ENCODE peak calls at places on chromosome 21, in four cellular contexts. I is IMR-90, E is PC-3, M is sigmoid colon. H is an unnamed sample.
A peak's percentile ranks its signal among the peaks of the same experiment; 100 is the strongest.

GRCh38 chr21:36663033-36663855 is 35.7 kb upstream of the SIM2 start:
- DNase-seq in I (peak; percentile 33), E (peak; percentile 48), M (no peak), H (no peak)

GRCh38 chr21:26846036-26846931 is 1.1 kb upstream of the ADAMTS1 start:
- DNase-seq in I (peak; percentile 82), E (peak; percentile 69), M (peak; percentile 94), H (peak; percentile 71)

GRCh38 chr21:25963186-25963585 is 207.4 kb downstream of the APP start:
- DNase-seq in I (peak; percentile 34), E (peak; percentile 85), M (no peak), H (peak; percentile 33)

GRCh38 chr21:36747114-36747814 is 48.3 kb downstream of the SIM2 start:
- DNase-seq in I (no peak), E (no peak), M (no peak), H (no peak)

GRCh38 chr21:41207401-41208388 is 39.7 kb downstream of the BACE2 start:
- DNase-seq in I (peak; percentile 86), E (no peak), M (peak; percentile 89), H (peak; percentile 45)

GRCh38 chr21:25573409-25574206 is 33.7 kb downstream of the MRPL39 start:
- DNase-seq in I (peak; percentile 99), E (peak; percentile 97), M (no peak), H (no peak)

GRCh38 chr21:17554619-17555472 is 42.0 kb downstream of the CXADR start:
- DNase-seq in I (peak; percentile 10), E (peak; percentile 20), M (no peak), H (no peak)

GRCh38 chr21:25313891-25314646 is 293.2 kb downstream of the MRPL39 start:
- DNase-seq in I (peak; percentile 67), E (peak; percentile 63), M (no peak), H (no peak)

GRCh38 chr21:19507682-19508260 is 1104.2 kb upstream of the TMPRSS15 start:
- DNase-seq in I (no peak), E (peak; percentile 28), M (no peak), H (no peak)

DNA sequence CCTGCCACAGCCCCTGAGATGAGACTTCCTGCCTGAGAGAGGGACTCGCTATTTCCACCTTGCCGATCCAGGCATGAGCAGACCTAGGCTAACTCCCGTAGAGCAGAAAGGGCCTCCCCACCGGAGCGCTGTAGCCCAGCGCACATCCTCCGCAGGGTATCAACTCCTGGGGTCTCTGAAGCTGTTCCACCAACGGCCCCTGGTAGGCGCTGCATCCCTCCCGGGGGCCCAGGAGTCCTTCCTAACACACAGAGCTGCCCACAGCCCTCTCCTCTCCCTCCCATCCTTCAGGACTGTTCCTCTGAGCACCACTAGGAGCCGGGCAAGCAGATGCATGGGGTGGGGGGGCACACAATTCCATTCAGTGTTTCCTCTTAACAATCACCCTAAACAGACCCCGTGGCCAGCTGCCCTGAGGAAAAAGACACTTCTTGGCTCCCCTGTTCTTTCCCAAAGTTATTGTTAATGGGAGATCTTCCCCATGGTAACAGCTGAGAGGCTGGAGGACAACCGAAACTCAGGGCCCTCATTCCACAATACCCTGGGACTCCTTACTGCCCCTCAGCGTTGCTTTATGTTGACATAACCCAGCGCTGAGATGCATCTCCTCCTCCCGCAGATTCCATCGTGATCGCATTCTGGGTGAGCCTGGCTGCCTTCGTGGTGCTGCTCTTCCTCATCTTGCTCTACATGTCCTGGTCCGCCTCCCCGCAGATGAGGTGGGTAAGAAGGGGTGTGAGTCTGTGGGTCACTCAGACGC is 7.5 kb downstream of the MRAP start:
- DNase-seq in I (no peak), E (no peak), M (no peak), H (no peak)
- TF ChIP-seq CTCF in I (peak; percentile 12), E (peak; percentile 33), M (peak; percentile 32), H (no peak)

DNA sequence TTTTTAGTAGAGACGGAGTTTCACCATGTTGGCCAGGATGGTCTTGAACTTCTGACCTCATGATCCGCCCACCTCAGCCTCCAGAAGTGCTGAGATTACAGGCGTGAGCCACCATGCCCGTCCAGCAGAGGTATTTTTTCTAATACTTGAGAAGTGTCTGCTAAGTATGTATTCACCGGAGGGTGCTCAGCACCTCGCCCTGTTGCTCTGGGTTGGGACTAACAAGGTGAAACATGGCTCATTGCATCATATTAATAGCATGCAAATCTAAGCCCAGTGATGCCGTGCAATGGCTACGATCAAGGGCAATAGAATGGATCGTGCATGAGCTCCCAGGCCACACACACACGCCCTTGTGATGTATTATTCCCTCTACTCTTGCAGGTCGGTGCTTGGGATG is 68.7 kb downstream of the PDE9A start:
- DNase-seq in I (no peak), E (no peak), M (no peak), H (no peak)
- H3K27ac ChIP-seq in I (no peak overlapping the region), E (no peak overlapping the region), M (peak overlapping the region; percentile 75), H (peak overlapping the region; percentile 49)

DNA sequence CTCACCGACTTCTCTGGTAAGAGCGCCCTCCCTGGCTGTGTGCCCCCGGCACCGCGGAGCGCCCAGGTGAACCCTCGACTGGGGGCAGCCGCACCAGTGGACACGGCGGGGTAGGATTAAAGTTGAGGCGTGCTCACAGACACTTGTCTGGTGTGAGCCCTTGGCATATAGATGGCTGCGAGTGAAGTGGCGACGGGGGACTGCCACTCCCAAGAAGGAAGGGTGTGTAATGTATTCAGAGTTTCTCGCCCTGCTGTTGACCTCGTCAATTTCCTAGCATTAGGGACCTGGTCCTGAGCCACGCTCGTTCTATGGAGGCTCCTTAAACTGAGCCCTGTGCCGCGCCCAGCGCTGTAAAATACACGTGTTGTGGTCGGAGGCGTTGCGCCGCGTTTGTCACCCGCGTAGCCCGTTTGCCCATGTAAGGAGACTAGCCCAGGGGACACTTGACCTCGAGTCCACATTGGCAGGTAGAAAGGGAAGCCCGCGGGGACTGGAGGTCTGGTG is 545 bp downstream of the EVA1C start:
- DNase-seq in I (no peak), E (peak; percentile 65), M (peak; percentile 81), H (peak; percentile 65)
- TF ChIP-seq CTCF in I (no peak), E (peak; percentile 43), M (no peak), H (no peak)

GRCh38 chr21:45735259-45736000 is 91.9 kb downstream of the PCBP3 start:
- DNase-seq in I (no peak), E (no peak), M (no peak), H (no peak)
- H3K27ac ChIP-seq in I (no peak overlapping the region), E (no peak overlapping the region), M (no peak overlapping the region), H (no peak overlapping the region)

GRCh38 chr21:15132781-15133180 is 68.0 kb upstream of the NRIP1 start:
- DNase-seq in I (no peak), E (no peak), M (no peak), H (no peak)

GRCh38 chr21:15138475-15138874 is 73.7 kb upstream of the NRIP1 start:
- DNase-seq in I (no peak), E (no peak), M (no peak), H (no peak)

GRCh38 chr21:15135867-15136629 is 71.2 kb upstream of the NRIP1 start:
- DNase-seq in I (no peak), E (peak; percentile 16), M (no peak), H (no peak)

GRCh38 chr21:15130751-15131150 is 66.0 kb upstream of the NRIP1 start:
- DNase-seq in I (no peak), E (peak; percentile 21), M (no peak), H (no peak)

DNA sequence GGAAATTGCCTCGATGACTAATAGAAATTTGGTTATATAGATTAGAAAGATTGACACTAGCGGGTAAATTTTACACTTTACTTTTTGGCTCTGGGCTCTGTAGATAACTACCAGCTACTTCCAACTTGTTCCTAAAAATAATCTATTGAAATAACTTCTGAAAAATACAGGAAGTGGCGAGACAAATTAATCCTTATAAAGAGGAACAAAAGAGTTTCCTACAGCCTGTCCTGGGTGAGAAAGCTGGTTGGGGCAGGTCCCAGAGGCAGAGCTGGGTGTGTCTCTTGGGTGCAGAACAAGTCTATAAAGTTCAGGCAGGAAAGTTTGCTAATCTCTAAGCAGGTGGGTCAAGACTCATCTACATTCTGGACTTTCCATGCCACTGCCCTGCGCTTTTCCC is 69.9 kb upstream of the NRIP1 start:
- DNase-seq in I (no peak), E (no peak), M (no peak), H (no peak)
- TF ChIP-seq CTCF in I (no peak), E (no peak), M (no peak), H (no peak)

GRCh38 chr21:38181101-38181500 is 75.7 kb upstream of the KCNJ15 start:
- DNase-seq in I (no peak), E (no peak), M (no peak), H (no peak)
- H3K27ac ChIP-seq in I (no peak overlapping the region), E (no peak overlapping the region), M (no peak overlapping the region), H (no peak overlapping the region)

GRCh38 chr21:44804762-44805161 is 3.1 kb upstream of the UBE2G2 start:
- DNase-seq in I (no peak), E (no peak), M (no peak), H (no peak)

GRCh38 chr21:44803651-44804050 is 2.0 kb upstream of the UBE2G2 start:
- DNase-seq in I (no peak), E (no peak), M (no peak), H (no peak)

GRCh38 chr21:44800971-44801467 is 601 bp downstream of the UBE2G2 start:
- DNase-seq in I (peak; percentile 26), E (peak; percentile 60), M (no peak), H (no peak)

GRCh38 chr21:44801468-44802395 is at the start of gene UBE2G2:
- DNase-seq in I (peak; percentile 65), E (peak; percentile 86), M (peak; percentile 87), H (peak; percentile 80)

DNA sequence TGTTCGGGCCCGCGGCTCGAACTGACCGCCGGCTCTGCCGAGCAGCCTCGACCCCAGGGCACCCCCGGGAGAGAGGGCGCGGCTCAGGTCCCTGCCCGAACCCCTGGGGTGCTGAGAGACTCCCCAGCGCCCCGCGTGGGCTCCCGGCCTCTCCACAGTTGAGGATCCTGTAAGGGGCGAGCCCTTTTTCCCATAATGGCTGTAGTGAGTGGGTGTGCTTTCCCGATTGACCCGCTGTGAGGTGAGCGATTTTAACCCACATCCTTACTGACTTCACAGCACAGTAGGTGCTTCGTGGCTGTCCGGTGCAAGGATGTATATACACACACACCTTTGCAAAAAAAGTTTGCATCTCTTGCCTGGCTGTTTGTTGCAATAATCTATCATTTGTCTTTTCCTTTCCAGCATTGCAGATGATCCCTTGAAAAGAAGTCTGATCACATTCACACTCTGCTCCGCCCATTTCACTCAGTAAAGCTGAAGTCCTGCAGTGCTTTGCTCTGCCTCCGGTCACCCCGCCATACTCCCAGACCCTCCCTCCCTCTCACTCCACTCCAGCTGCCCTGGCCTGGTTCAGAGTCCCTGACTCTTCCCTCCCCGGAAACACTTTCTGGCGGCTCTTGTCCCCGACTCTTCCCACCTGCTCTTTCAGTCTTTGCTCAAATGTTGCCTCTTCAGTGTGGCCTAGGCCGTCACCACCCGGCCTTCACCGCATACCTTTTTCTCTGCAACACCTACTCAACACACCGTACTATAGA is 955 bp upstream of the UBE2G2 start:
- DNase-seq in I (no peak), E (peak; percentile 51), M (no peak), H (no peak)
- TF ChIP-seq CTCF in I (no peak), E (no peak), M (no peak), H (no peak)